ENCODE peak calls at places on chromosomes 13 and 19, in ten cellular contexts. One of them, this sample, is unnamed. For H3K27me3, the result is how much of the 10 kb centered on the place peaks cover.

GRCh38 chr19:16405797-16406196 is 66.0 kb downstream of the EPS15L1 start:
- DNase-seq in neural progenitor cell: no peak
- DNase-seq in ascending aorta: no peak
- DNase-seq in H9: no peak
- DNase-seq in breast epithelium: no peak
- DNase-seq in PC-9: no peak
- DNase-seq in iPS DF 6.9: no peak
- DNase-seq in aorta: no peak
- DNase-seq in uterus: no peak
- DNase-seq in psoas muscle: no peak
- DNase-seq in this sample: no peak

GRCh38 chr13:46551410-46552301 is 1.3 kb upstream of the LRCH1 start:
- DNase-seq in iPS DF 6.9: peak
- DNase-seq in PC-9: peak
- DNase-seq in H9: peak
- DNase-seq in ascending aorta: no peak
- DNase-seq in psoas muscle: peak
- DNase-seq in uterus: peak
- DNase-seq in breast epithelium: peak
- DNase-seq in aorta: peak
- DNase-seq in neural progenitor cell: peak
- DNase-seq in this sample: peak

GRCh38 chr19:50478901-50479715 is 2.5 kb upstream of the GARIN5A start:
- DNase-seq in PC-9: no peak
- DNase-seq in psoas muscle: no peak
- DNase-seq in ascending aorta: no peak
- DNase-seq in uterus: no peak
- DNase-seq in neural progenitor cell: peak
- DNase-seq in H9: peak
- DNase-seq in iPS DF 6.9: no peak
- DNase-seq in breast epithelium: no peak
- DNase-seq in aorta: no peak
- DNase-seq in this sample: no peak

GRCh38 chr19:30178721-30179402 is 193.3 kb upstream of the ZNF536 start:
- DNase-seq in uterus: no peak
- DNase-seq in H9: peak
- DNase-seq in breast epithelium: no peak
- DNase-seq in ascending aorta: no peak
- DNase-seq in psoas muscle: no peak
- DNase-seq in aorta: no peak
- DNase-seq in neural progenitor cell: no peak
- DNase-seq in PC-9: no peak
- DNase-seq in iPS DF 6.9: no peak
- DNase-seq in this sample: no peak

GRCh38 chr19:34932494-34932893 is 5.8 kb downstream of the ZNF30 start:
- DNase-seq in PC-9: no peak
- DNase-seq in neural progenitor cell: no peak
- DNase-seq in iPS DF 6.9: no peak
- DNase-seq in uterus: no peak
- DNase-seq in aorta: no peak
- DNase-seq in H9: no peak
- DNase-seq in psoas muscle: no peak
- DNase-seq in breast epithelium: no peak
- DNase-seq in ascending aorta: no peak
- DNase-seq in this sample: no peak

GRCh38 chr13:48155850-48156249 is 60.9 kb upstream of the MED4 start:
- DNase-seq in PC-9: no peak
- DNase-seq in psoas muscle: no peak
- DNase-seq in iPS DF 6.9: no peak
- DNase-seq in uterus: no peak
- DNase-seq in H9: no peak
- DNase-seq in breast epithelium: no peak
- DNase-seq in aorta: no peak
- DNase-seq in neural progenitor cell: no peak
- DNase-seq in ascending aorta: no peak
- DNase-seq in this sample: peak

GRCh38 chr13:111459803-111460547 is 139.5 kb downstream of the TEX29 start:
- DNase-seq in neural progenitor cell: no peak
- DNase-seq in psoas muscle: no peak
- DNase-seq in aorta: no peak
- DNase-seq in breast epithelium: no peak
- DNase-seq in ascending aorta: no peak
- DNase-seq in uterus: no peak
- DNase-seq in PC-9: no peak
- DNase-seq in iPS DF 6.9: no peak
- DNase-seq in H9: no peak
- DNase-seq in this sample: no peak

GRCh38 chr13:80131204-80131603 is 209.7 kb downstream of the SPRY2 start:
- DNase-seq in uterus: peak
- DNase-seq in neural progenitor cell: peak
- DNase-seq in aorta: peak
- DNase-seq in breast epithelium: peak
- DNase-seq in ascending aorta: no peak
- DNase-seq in iPS DF 6.9: no peak
- DNase-seq in psoas muscle: peak
- DNase-seq in PC-9: peak
- DNase-seq in H9: peak
- DNase-seq in this sample: no peak

GRCh38 chr19:40411125-40411842 is 1.9 kb downstream of the PRX start:
- DNase-seq in iPS DF 6.9: no peak
- DNase-seq in neural progenitor cell: no peak
- DNase-seq in H9: no peak
- DNase-seq in breast epithelium: peak
- DNase-seq in ascending aorta: no peak
- DNase-seq in psoas muscle: peak
- DNase-seq in aorta: no peak
- DNase-seq in PC-9: no peak
- DNase-seq in uterus: no peak
- DNase-seq in this sample: no peak

GRCh38 chr13:76992548-76993001 is 694 bp downstream of the CLN5 start:
- DNase-seq in aorta: peak
- DNase-seq in PC-9: no peak
- DNase-seq in psoas muscle: no peak
- DNase-seq in neural progenitor cell: peak
- DNase-seq in H9: no peak
- DNase-seq in iPS DF 6.9: no peak
- DNase-seq in ascending aorta: no peak
- DNase-seq in breast epithelium: peak
- DNase-seq in uterus: peak
- DNase-seq in this sample: no peak

GRCh38 chr19:35433448-35433847 is 14.6 kb upstream of the FFAR2 start:
- DNase-seq in ascending aorta: no peak
- DNase-seq in uterus: no peak
- DNase-seq in iPS DF 6.9: no peak
- DNase-seq in breast epithelium: no peak
- DNase-seq in PC-9: no peak
- DNase-seq in neural progenitor cell: no peak
- DNase-seq in aorta: no peak
- DNase-seq in psoas muscle: no peak
- DNase-seq in H9: no peak
- DNase-seq in this sample: no peak

GRCh38 chr13:46614582-46614981 is 61.6 kb downstream of the LRCH1 start:
- DNase-seq in iPS DF 6.9: no peak
- DNase-seq in uterus: no peak
- DNase-seq in H9: no peak
- DNase-seq in ascending aorta: no peak
- DNase-seq in aorta: no peak
- DNase-seq in psoas muscle: no peak
- DNase-seq in neural progenitor cell: no peak
- DNase-seq in breast epithelium: no peak
- DNase-seq in PC-9: no peak
- DNase-seq in this sample: no peak

GRCh38 chr19:10402441-10403038 is 802 bp downstream of the CDC37 start:
- DNase-seq in iPS DF 6.9: no peak
- DNase-seq in neural progenitor cell: peak
- DNase-seq in breast epithelium: no peak
- DNase-seq in H9: no peak
- DNase-seq in uterus: no peak
- DNase-seq in ascending aorta: no peak
- DNase-seq in psoas muscle: peak
- DNase-seq in PC-9: no peak
- DNase-seq in aorta: no peak
- DNase-seq in this sample: no peak

GRCh38 chr13:36130542-36131214 is 504 bp downstream of the DCLK1 start:
- DNase-seq in H9: peak
- DNase-seq in breast epithelium: no peak
- DNase-seq in iPS DF 6.9: no peak
- DNase-seq in uterus: peak
- DNase-seq in ascending aorta: no peak
- DNase-seq in aorta: peak
- DNase-seq in PC-9: peak
- DNase-seq in psoas muscle: peak
- DNase-seq in neural progenitor cell: peak
- DNase-seq in this sample: no peak

GRCh38 chr13:36133950-36134349 is 2.8 kb upstream of the DCLK1 start:
- DNase-seq in ascending aorta: no peak
- DNase-seq in psoas muscle: no peak
- DNase-seq in neural progenitor cell: no peak
- DNase-seq in PC-9: no peak
- DNase-seq in iPS DF 6.9: no peak
- DNase-seq in breast epithelium: no peak
- DNase-seq in aorta: no peak
- DNase-seq in uterus: no peak
- DNase-seq in H9: no peak
- DNase-seq in this sample: no peak

GRCh38 chr13:36131215-36131930 is at the start of gene DCLK1:
- DNase-seq in PC-9: peak
- DNase-seq in uterus: peak
- DNase-seq in psoas muscle: peak
- DNase-seq in aorta: peak
- DNase-seq in ascending aorta: no peak
- DNase-seq in neural progenitor cell: peak
- DNase-seq in H9: peak
- DNase-seq in iPS DF 6.9: no peak
- DNase-seq in breast epithelium: no peak
- DNase-seq in this sample: no peak

GRCh38 chr13:36130168-36130541 is 1.0 kb downstream of the DCLK1 start:
- DNase-seq in breast epithelium: no peak
- DNase-seq in H9: no peak
- DNase-seq in iPS DF 6.9: no peak
- DNase-seq in uterus: no peak
- DNase-seq in psoas muscle: no peak
- DNase-seq in neural progenitor cell: no peak
- DNase-seq in aorta: no peak
- DNase-seq in ascending aorta: no peak
- DNase-seq in PC-9: no peak
- DNase-seq in this sample: no peak

GRCh38 chr13:36131931-36132297 is 732 bp upstream of the DCLK1 start:
- DNase-seq in breast epithelium: no peak
- DNase-seq in H9: no peak
- DNase-seq in uterus: peak
- DNase-seq in PC-9: no peak
- DNase-seq in ascending aorta: peak
- DNase-seq in aorta: peak
- DNase-seq in neural progenitor cell: no peak
- DNase-seq in iPS DF 6.9: no peak
- DNase-seq in psoas muscle: peak
- DNase-seq in this sample: no peak
- H3K27me3 ChIP-seq in breast epithelium: under half
- H3K27me3 ChIP-seq in H9: under half
- H3K27me3 ChIP-seq in uterus: under half
- H3K27me3 ChIP-seq in PC-9: under half
- H3K27me3 ChIP-seq in ascending aorta: under half
- H3K27me3 ChIP-seq in aorta: under half
- H3K27me3 ChIP-seq in neural progenitor cell: half or more
- H3K27me3 ChIP-seq in iPS DF 6.9: under half
- H3K27me3 ChIP-seq in psoas muscle: under half
- H3K27me3 ChIP-seq in this sample: under half

GRCh38 chr19:46133777-46134231 is 9.3 kb upstream of the IGFL3 start:
- DNase-seq in breast epithelium: no peak
- DNase-seq in H9: peak
- DNase-seq in ascending aorta: no peak
- DNase-seq in neural progenitor cell: peak
- DNase-seq in aorta: no peak
- DNase-seq in psoas muscle: no peak
- DNase-seq in uterus: no peak
- DNase-seq in iPS DF 6.9: peak
- DNase-seq in PC-9: no peak
- DNase-seq in this sample: no peak
- H3K27me3 ChIP-seq in breast epithelium: under half
- H3K27me3 ChIP-seq in H9: under half
- H3K27me3 ChIP-seq in ascending aorta: under half
- H3K27me3 ChIP-seq in neural progenitor cell: under half
- H3K27me3 ChIP-seq in aorta: under half
- H3K27me3 ChIP-seq in psoas muscle: under half
- H3K27me3 ChIP-seq in uterus: under half
- H3K27me3 ChIP-seq in iPS DF 6.9: under half
- H3K27me3 ChIP-seq in PC-9: under half
- H3K27me3 ChIP-seq in this sample: under half

DNA sequence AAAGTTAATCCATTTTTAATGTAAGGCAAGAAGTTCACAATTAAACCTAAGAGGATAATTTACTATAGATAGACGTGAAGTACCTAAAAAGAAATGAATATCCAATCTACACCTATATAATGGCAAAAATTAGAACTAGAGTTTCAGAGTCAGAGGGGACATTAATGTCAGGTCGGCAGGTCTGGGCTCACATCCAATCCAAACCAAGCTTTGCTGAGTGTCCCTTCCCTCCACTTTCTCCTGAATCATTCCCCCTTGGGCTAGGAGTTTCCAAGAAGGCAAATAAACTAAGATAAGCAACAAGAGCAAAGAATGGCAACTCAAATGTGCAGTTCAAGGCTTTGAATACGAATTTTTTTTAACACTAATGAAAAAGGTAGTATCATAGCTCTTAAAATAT is 2.9 kb downstream of the FLT3 start:
- DNase-seq in PC-9: no peak
- DNase-seq in H9: no peak
- DNase-seq in iPS DF 6.9: no peak
- DNase-seq in psoas muscle: no peak
- DNase-seq in breast epithelium: no peak
- DNase-seq in ascending aorta: no peak
- DNase-seq in uterus: no peak
- DNase-seq in neural progenitor cell: no peak
- DNase-seq in aorta: no peak
- DNase-seq in this sample: no peak
- H3K27me3 ChIP-seq in PC-9: half or more
- H3K27me3 ChIP-seq in H9: under half
- H3K27me3 ChIP-seq in iPS DF 6.9: under half
- H3K27me3 ChIP-seq in psoas muscle: under half
- H3K27me3 ChIP-seq in breast epithelium: half or more
- H3K27me3 ChIP-seq in ascending aorta: under half
- H3K27me3 ChIP-seq in uterus: under half
- H3K27me3 ChIP-seq in neural progenitor cell: half or more
- H3K27me3 ChIP-seq in aorta: under half
- H3K27me3 ChIP-seq in this sample: under half

DNA sequence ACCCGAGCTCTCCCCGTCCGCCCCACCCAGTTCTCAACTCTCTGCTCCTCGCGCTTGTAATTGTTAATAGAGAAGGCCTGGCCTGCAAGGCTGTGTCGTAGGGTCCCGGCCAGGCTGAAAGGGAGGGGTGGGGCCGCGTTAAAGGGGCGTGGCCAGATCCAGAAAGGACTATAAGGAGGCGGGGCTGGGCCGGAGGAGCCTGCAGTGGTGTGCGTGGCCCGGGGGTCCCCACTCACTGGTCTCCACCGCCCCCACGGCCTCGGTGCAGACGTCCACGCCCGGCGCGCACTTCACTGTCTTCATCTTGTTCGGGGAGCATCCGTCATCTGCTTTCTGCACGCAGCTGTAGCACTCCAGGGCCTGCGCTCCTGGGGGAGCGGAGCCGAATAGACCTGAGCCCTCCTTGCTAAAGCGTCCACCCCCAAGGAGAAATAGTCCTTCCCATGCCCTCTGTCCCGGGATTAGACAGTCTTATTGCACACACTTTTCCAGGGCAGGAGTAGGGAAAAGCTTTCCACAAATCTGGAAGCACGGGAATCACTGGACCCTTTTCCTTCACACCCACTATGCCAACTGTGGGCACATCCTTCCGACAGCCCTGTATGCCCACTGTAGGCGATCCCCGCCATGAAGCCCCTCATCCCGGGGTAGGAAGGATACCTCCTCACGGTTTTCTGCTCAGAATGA is 1.2 kb downstream of the LYPD3 start:
- DNase-seq in psoas muscle: peak
- DNase-seq in aorta: peak
- DNase-seq in PC-9: no peak
- DNase-seq in breast epithelium: peak
- DNase-seq in neural progenitor cell: peak
- DNase-seq in iPS DF 6.9: no peak
- DNase-seq in ascending aorta: peak
- DNase-seq in uterus: peak
- DNase-seq in H9: no peak
- DNase-seq in this sample: no peak
- H3K27me3 ChIP-seq in psoas muscle: under half
- H3K27me3 ChIP-seq in aorta: under half
- H3K27me3 ChIP-seq in PC-9: under half
- H3K27me3 ChIP-seq in breast epithelium: under half
- H3K27me3 ChIP-seq in neural progenitor cell: half or more
- H3K27me3 ChIP-seq in iPS DF 6.9: under half
- H3K27me3 ChIP-seq in ascending aorta: under half
- H3K27me3 ChIP-seq in uterus: under half
- H3K27me3 ChIP-seq in H9: under half
- H3K27me3 ChIP-seq in this sample: under half

This sample was measured in keratinocyte.